ENCODE peak calls at places on chromosomes 12 and 14, in four cellular contexts. One of them, this sample, is unnamed.

GRCh38 chr14:72518809-72519377 is 375.0 kb downstream of the DPF3 start:
- DNase-seq in upper lobe of right lung: no peak
- DNase-seq in A549: no peak
- DNase-seq in AG04450: no peak
- DNase-seq in this sample: no peak

GRCh38 chr14:50997712-50998111 is 53.4 kb upstream of the PYGL start:
- DNase-seq in upper lobe of right lung: no peak
- DNase-seq in AG04450: no peak
- DNase-seq in A549: no peak
- DNase-seq in this sample: no peak

GRCh38 chr12:63897931-63898330 is 53.4 kb downstream of the SRGAP1 start:
- DNase-seq in upper lobe of right lung: no peak
- DNase-seq in A549: no peak
- DNase-seq in AG04450: no peak
- DNase-seq in this sample: no peak

GRCh38 chr14:31465113-31465512 is 7.8 kb upstream of the DTD2 start:
- DNase-seq in A549: no peak
- DNase-seq in AG04450: no peak
- DNase-seq in upper lobe of right lung: no peak
- DNase-seq in this sample: no peak

GRCh38 chr12:124335426-124336183 is 40.7 kb downstream of the RFLNA start:
- DNase-seq in A549: no peak
- DNase-seq in upper lobe of right lung: no peak
- DNase-seq in AG04450: no peak
- DNase-seq in this sample: no peak

GRCh38 chr12:77995436-77996167 is 164.9 kb downstream of the NAV3 start:
- DNase-seq in AG04450: peak
- DNase-seq in upper lobe of right lung: no peak
- DNase-seq in A549: peak
- DNase-seq in this sample: no peak

GRCh38 chr14:100735271-100735670 is 8.6 kb downstream of the DLK1 start:
- DNase-seq in A549: no peak
- DNase-seq in upper lobe of right lung: peak
- DNase-seq in AG04450: no peak
- DNase-seq in this sample: no peak

GRCh38 chr14:53779301-53779700 is 177.3 kb downstream of the BMP4 start:
- DNase-seq in A549: no peak
- DNase-seq in AG04450: no peak
- DNase-seq in upper lobe of right lung: no peak
- DNase-seq in this sample: no peak

GRCh38 chr12:4250691-4251090 is 22.9 kb upstream of the CCND2 start:
- DNase-seq in A549: no peak
- DNase-seq in AG04450: no peak
- DNase-seq in upper lobe of right lung: no peak
- DNase-seq in this sample: no peak

GRCh38 chr12:93502802-93503623 is 35.7 kb downstream of the MRPL42 start:
- DNase-seq in A549: no peak
- DNase-seq in upper lobe of right lung: no peak
- DNase-seq in AG04450: no peak
- DNase-seq in this sample: peak

GRCh38 chr12:116887897-116888296 is 6.7 kb upstream of the HRK start:
- DNase-seq in upper lobe of right lung: no peak
- DNase-seq in A549: no peak
- DNase-seq in AG04450: no peak
- DNase-seq in this sample: no peak

GRCh38 chr14:64279719-64280668 is 14.2 kb downstream of the ESR2 start:
- DNase-seq in A549: no peak
- DNase-seq in upper lobe of right lung: no peak
- DNase-seq in AG04450: no peak
- DNase-seq in this sample: peak

GRCh38 chr12:64608901-64609542 is 1.3 kb upstream of the RASSF3 start:
- DNase-seq in upper lobe of right lung: no peak
- DNase-seq in A549: peak
- DNase-seq in AG04450: no peak
- DNase-seq in this sample: peak

GRCh38 chr12:52050116-52050770 is 999 bp upstream of the NR4A1 start:
- DNase-seq in A549: no peak
- DNase-seq in AG04450: no peak
- DNase-seq in upper lobe of right lung: peak
- DNase-seq in this sample: no peak

GRCh38 chr14:103735439-103735814 is 19.8 kb downstream of the ZFYVE21 start:
- DNase-seq in upper lobe of right lung: no peak
- DNase-seq in A549: no peak
- DNase-seq in AG04450: no peak
- DNase-seq in this sample: no peak

GRCh38 chr12:15118946-15119345 is 102.3 kb downstream of the RERG start:
- DNase-seq in upper lobe of right lung: no peak
- DNase-seq in AG04450: no peak
- DNase-seq in A549: no peak
- DNase-seq in this sample: no peak

GRCh38 chr12:9134981-9135628 is 19.4 kb upstream of the A2M start:
- DNase-seq in A549: peak
- DNase-seq in AG04450: no peak
- DNase-seq in upper lobe of right lung: peak
- DNase-seq in this sample: peak

GRCh38 chr12:75969768-75970167 is 61.8 kb downstream of the PHLDA1 start:
- DNase-seq in upper lobe of right lung: no peak
- DNase-seq in AG04450: no peak
- DNase-seq in A549: no peak
- DNase-seq in this sample: no peak

GRCh38 chr12:27190761-27191160 is 53.3 kb upstream of the STK38L start:
- DNase-seq in A549: no peak
- DNase-seq in AG04450: no peak
- DNase-seq in upper lobe of right lung: no peak
- DNase-seq in this sample: no peak

GRCh38 chr12:130121246-130122005 is 40.8 kb upstream of the FZD10 start:
- DNase-seq in A549: no peak
- DNase-seq in AG04450: no peak
- DNase-seq in upper lobe of right lung: no peak
- DNase-seq in this sample: no peak

GRCh38 chr12:15608406-15608805 is 180.8 kb downstream of the EPS8 start:
- DNase-seq in A549: no peak
- DNase-seq in upper lobe of right lung: no peak
- DNase-seq in AG04450: no peak
- DNase-seq in this sample: no peak

GRCh38 chr12:62006076-62006732 is 254.0 kb upstream of the USP15 start:
- DNase-seq in upper lobe of right lung: no peak
- DNase-seq in AG04450: no peak
- DNase-seq in A549: peak
- DNase-seq in this sample: peak

GRCh38 chr12:66438601-66439000 is 136.3 kb downstream of the HELB start:
- DNase-seq in A549: no peak
- DNase-seq in AG04450: no peak
- DNase-seq in upper lobe of right lung: no peak
- DNase-seq in this sample: no peak

GRCh38 chr14:55272922-55273321 is 1.7 kb downstream of the FBXO34 start:
- DNase-seq in AG04450: no peak
- DNase-seq in A549: no peak
- DNase-seq in upper lobe of right lung: no peak
- DNase-seq in this sample: no peak

GRCh38 chr12:52600475-52600874 is 788 bp downstream of the KRT72 start:
- DNase-seq in A549: no peak
- DNase-seq in upper lobe of right lung: no peak
- DNase-seq in AG04450: no peak
- DNase-seq in this sample: no peak

GRCh38 chr14:101731187-101732080 is 30.1 kb upstream of the PPP2R5C start:
- DNase-seq in AG04450: no peak
- DNase-seq in A549: peak
- DNase-seq in upper lobe of right lung: peak
- DNase-seq in this sample: peak

GRCh38 chr14:100450049-100450448 is 126.9 kb downstream of the SLC25A47 start:
- DNase-seq in A549: no peak
- DNase-seq in upper lobe of right lung: no peak
- DNase-seq in AG04450: no peak
- DNase-seq in this sample: no peak

GRCh38 chr14:100155881-100156645 is 3.4 kb downstream of the DEGS2 start:
- DNase-seq in upper lobe of right lung: no peak
- DNase-seq in A549: peak
- DNase-seq in AG04450: no peak
- DNase-seq in this sample: peak

GRCh38 chr12:6569786-6570185 is 1.7 kb upstream of the NOP2 start:
- DNase-seq in AG04450: no peak
- DNase-seq in A549: no peak
- DNase-seq in upper lobe of right lung: no peak
- DNase-seq in this sample: no peak

GRCh38 chr12:109274381-109274780 is 34.7 kb downstream of the FOXN4 start:
- DNase-seq in upper lobe of right lung: no peak
- DNase-seq in A549: no peak
- DNase-seq in AG04450: no peak
- DNase-seq in this sample: no peak

GRCh38 chr14:73759714-73760597 is 45.8 kb upstream of the PNMA1 start:
- DNase-seq in upper lobe of right lung: peak
- DNase-seq in A549: peak
- DNase-seq in AG04450: peak
- DNase-seq in this sample: peak

GRCh38 chr14:68655961-68656360 is 136.9 kb downstream of the ZFP36L1 start:
- DNase-seq in AG04450: no peak
- DNase-seq in upper lobe of right lung: no peak
- DNase-seq in A549: no peak
- DNase-seq in this sample: peak
- TF ChIP-seq CTCF in AG04450: no peak
- TF ChIP-seq CTCF in upper lobe of right lung: no peak
- TF ChIP-seq CTCF in A549: peak
- TF ChIP-seq CTCF in this sample: no peak

GRCh38 chr12:43349863-43350262 is 202.1 kb downstream of the ADAMTS20 start:
- DNase-seq in A549: no peak
- DNase-seq in upper lobe of right lung: no peak
- DNase-seq in AG04450: no peak
- DNase-seq in this sample: no peak
- TF ChIP-seq CTCF in A549: peak
- TF ChIP-seq CTCF in upper lobe of right lung: no peak
- TF ChIP-seq CTCF in AG04450: peak
- TF ChIP-seq CTCF in this sample: no peak

GRCh38 chr12:85725991-85726390 is 110.2 kb downstream of the RASSF9 start:
- DNase-seq in AG04450: no peak
- DNase-seq in A549: no peak
- DNase-seq in upper lobe of right lung: no peak
- DNase-seq in this sample: no peak
- TF ChIP-seq CTCF in AG04450: no peak
- TF ChIP-seq CTCF in A549: no peak
- TF ChIP-seq CTCF in upper lobe of right lung: no peak
- TF ChIP-seq CTCF in this sample: no peak

DNA sequence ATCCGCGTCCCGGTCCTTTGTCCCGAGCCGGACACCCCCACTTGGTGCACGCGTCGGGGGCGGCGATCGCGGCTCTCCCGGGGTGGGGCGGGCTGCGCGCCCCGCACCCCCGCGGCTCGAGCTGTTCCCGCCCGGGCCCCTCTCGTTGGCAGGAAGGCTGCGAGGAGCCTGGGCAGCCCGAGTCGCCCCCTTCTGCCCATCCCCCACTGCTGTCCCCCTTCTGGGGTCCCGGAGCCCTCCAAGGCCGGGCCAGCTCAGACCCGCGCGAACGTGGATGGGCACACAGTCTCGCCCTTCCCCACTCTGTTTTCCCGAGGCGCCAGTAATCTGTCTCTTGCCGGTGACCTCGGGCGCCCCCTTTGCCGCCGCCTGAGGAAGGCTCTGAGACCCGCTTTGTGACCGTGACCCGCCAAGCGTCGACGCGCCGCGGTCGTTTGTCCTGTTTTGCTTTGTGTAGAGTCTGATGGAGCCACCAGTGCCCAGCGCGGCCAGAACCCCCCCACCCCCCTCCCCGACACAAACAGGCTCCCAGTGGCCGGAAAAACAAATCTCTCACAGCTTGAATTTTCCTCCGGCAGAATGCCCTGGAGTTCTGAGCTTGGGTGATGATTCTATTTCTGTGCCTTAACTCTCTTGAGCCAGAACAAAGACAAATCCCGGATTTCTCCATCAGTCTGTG is 610 bp downstream of the C14orf132 start:
- DNase-seq in upper lobe of right lung: peak
- DNase-seq in AG04450: no peak
- DNase-seq in A549: peak
- DNase-seq in this sample: no peak
- TF ChIP-seq CTCF in upper lobe of right lung: peak
- TF ChIP-seq CTCF in AG04450: peak
- TF ChIP-seq CTCF in A549: peak
- TF ChIP-seq CTCF in this sample: no peak

GRCh38 chr14:93160353-93160801 is 24.3 kb downstream of the MOAP1 start:
- DNase-seq in AG04450: no peak
- DNase-seq in A549: peak
- DNase-seq in upper lobe of right lung: no peak
- DNase-seq in this sample: peak
- TF ChIP-seq CTCF in AG04450: peak
- TF ChIP-seq CTCF in A549: peak
- TF ChIP-seq CTCF in upper lobe of right lung: peak
- TF ChIP-seq CTCF in this sample: no peak

GRCh38 chr12:122309564-122310121 is 43.3 kb upstream of the VPS33A start:
- DNase-seq in upper lobe of right lung: no peak
- DNase-seq in A549: no peak
- DNase-seq in AG04450: no peak
- DNase-seq in this sample: no peak

GRCh38 chr12:122308811-122309210 is 42.5 kb upstream of the VPS33A start:
- DNase-seq in upper lobe of right lung: no peak
- DNase-seq in AG04450: no peak
- DNase-seq in A549: no peak
- DNase-seq in this sample: no peak

GRCh38 chr12:122312926-122313325 is 46.6 kb upstream of the VPS33A start:
- DNase-seq in upper lobe of right lung: no peak
- DNase-seq in AG04450: no peak
- DNase-seq in A549: no peak
- DNase-seq in this sample: no peak

GRCh38 chr12:122306407-122306806 is 40.1 kb upstream of the VPS33A start:
- DNase-seq in A549: no peak
- DNase-seq in AG04450: no peak
- DNase-seq in upper lobe of right lung: no peak
- DNase-seq in this sample: no peak

DNA sequence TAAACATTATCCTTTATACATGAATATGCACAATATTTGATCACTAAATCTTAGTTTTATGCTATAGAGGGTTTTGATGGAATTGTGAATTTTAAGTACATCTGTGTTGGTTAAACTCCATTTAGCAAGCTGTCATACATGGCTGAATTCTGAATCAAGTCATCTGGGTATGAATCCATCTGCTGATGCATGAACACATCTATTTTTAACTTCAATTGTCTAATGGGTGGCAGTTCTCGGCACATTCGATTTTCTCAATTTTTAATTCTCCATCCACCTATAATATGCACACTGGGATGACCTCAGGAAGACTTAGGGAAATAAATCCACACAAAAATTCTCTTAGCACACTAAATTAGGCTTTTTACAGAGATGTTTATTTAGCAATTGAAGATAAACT is 44.3 kb upstream of the VPS33A start:
- DNase-seq in AG04450: no peak
- DNase-seq in A549: no peak
- DNase-seq in upper lobe of right lung: no peak
- DNase-seq in this sample: no peak
- TF ChIP-seq CTCF in AG04450: no peak
- TF ChIP-seq CTCF in A549: no peak
- TF ChIP-seq CTCF in upper lobe of right lung: no peak
- TF ChIP-seq CTCF in this sample: no peak

GRCh38 chr12:74111688-74112360 is 425.8 kb upstream of the ATXN7L3B start:
- DNase-seq in upper lobe of right lung: peak
- DNase-seq in AG04450: no peak
- DNase-seq in A549: no peak
- DNase-seq in this sample: peak
- TF ChIP-seq CTCF in upper lobe of right lung: no peak
- TF ChIP-seq CTCF in AG04450: no peak
- TF ChIP-seq CTCF in A549: no peak
- TF ChIP-seq CTCF in this sample: peak